ENCODE peak calls at places on chromosomes 6 and 20, in five cellular contexts. A, H, G, P and W are unnamed samples.

GRCh38 chr6:45476341-45476740 is 98.6 kb upstream of the SUPT3H start:
- DNase-seq in H (no peak), P (no peak), A (no peak), G (no peak), W (no peak)

GRCh38 chr6:147161974-147162495 is 42.2 kb upstream of the STXBP5 start:
- DNase-seq in A (peak), H (peak), P (peak), G (no peak), W (no peak)

GRCh38 chr6:170443151-170443662 is 109.9 kb downstream of the PSMB1 start:
- DNase-seq in P (no peak), G (peak), H (no peak), A (no peak), W (no peak)

GRCh38 chr20:13492001-13492480 is 146.7 kb downstream of the TASP1 start:
- DNase-seq in G (peak), P (peak), H (peak), A (no peak), W (no peak)

GRCh38 chr6:53544050-53544499 is 826 bp downstream of the GCLC start:
- DNase-seq in G (no peak), H (no peak), P (peak), A (peak), W (peak)

GRCh38 chr20:57266251-57267157 is at the start of gene BMP7:
- DNase-seq in H (no peak), G (peak), P (peak), A (peak), W (no peak)

GRCh38 chr6:47195251-47195650 is 114.5 kb downstream of the TNFRSF21 start:
- DNase-seq in P (peak), G (no peak), A (no peak), H (peak), W (no peak)

GRCh38 chr20:3203315-3204123 is 963 bp downstream of the DDRGK1 start:
- DNase-seq in H (no peak), G (peak), P (peak), A (peak), W (peak)

GRCh38 chr6:139742671-139743070 is 368.2 kb upstream of the CITED2 start:
- DNase-seq in A (no peak), P (peak), G (no peak), H (no peak), W (no peak)

GRCh38 chr20:5181955-5182354 is 55.1 kb downstream of the CDS2 start:
- DNase-seq in A (no peak), P (no peak), G (no peak), H (peak), W (no peak)

GRCh38 chr6:3456794-3457709 is at the start of gene SLC22A23:
- DNase-seq in P (peak), A (peak), G (peak), H (no peak), W (peak)

GRCh38 chr20:11302436-11302835 is 615.3 kb upstream of the BTBD3 start:
- DNase-seq in P (no peak), G (no peak), A (no peak), H (peak), W (no peak)

GRCh38 chr6:41170547-41171160 is 7.7 kb upstream of the TREM2 start:
- DNase-seq in H (no peak), A (no peak), P (no peak), G (no peak), W (no peak)

GRCh38 chr20:63457737-63458136 is 14.7 kb downstream of the KCNQ2 start:
- DNase-seq in P (peak), G (no peak), A (no peak), H (no peak), W (no peak)

GRCh38 chr6:133548409-133548808 is 307.3 kb downstream of the EYA4 start:
- DNase-seq in A (no peak), P (no peak), H (peak), G (peak), W (no peak)

GRCh38 chr6:157760589-157761330 is 62.3 kb upstream of the SNX9 start:
- DNase-seq in A (no peak), P (no peak), H (peak), G (no peak), W (no peak)

GRCh38 chr20:43448748-43449535 is 8.8 kb upstream of the SRSF6 start:
- DNase-seq in H (peak), A (peak), G (peak), P (peak), W (peak)

GRCh38 chr6:24313477-24314141 is 44.2 kb downstream of the DCDC2 start:
- DNase-seq in P (peak), G (peak), A (no peak), H (peak), W (no peak)

GRCh38 chr6:38272222-38272621 is 367.5 kb downstream of the BTBD9 start:
- DNase-seq in A (no peak), H (no peak), G (no peak), P (no peak), W (no peak)

GRCh38 chr6:12892201-12892600 is 175.6 kb downstream of the PHACTR1 start:
- DNase-seq in H (no peak), G (no peak), P (no peak), A (no peak), W (no peak)

GRCh38 chr20:39676857-39677351 is 714.8 kb downstream of the DHX35 start:
- DNase-seq in P (peak), A (peak), G (peak), H (no peak), W (no peak)

GRCh38 chr6:41652876-41653641 is 14.8 kb downstream of the MDFI start:
- DNase-seq in P (no peak), A (no peak), H (no peak), G (no peak), W (no peak)

GRCh38 chr6:24274441-24275083 is 83.3 kb downstream of the DCDC2 start:
- DNase-seq in H (peak), G (peak), A (no peak), P (peak), W (no peak)

GRCh38 chr6:166308769-166309589 is 787 bp upstream of the PRR18 start:
- DNase-seq in G (peak), A (no peak), P (no peak), H (no peak), W (no peak)

GRCh38 chr20:19073584-19074198 is 138.8 kb upstream of the SLC24A3 start:
- DNase-seq in P (peak), A (no peak), H (no peak), G (peak), W (no peak)

GRCh38 chr6:137680678-137681346 is 186.2 kb upstream of the TNFAIP3 start:
- DNase-seq in G (no peak), P (no peak), H (peak), A (no peak), W (no peak)

GRCh38 chr6:167791036-167791779 is 35.5 kb upstream of the AFDN start:
- DNase-seq in H (no peak), P (no peak), A (peak), G (no peak), W (no peak)

GRCh38 chr20:2140561-2140960 is 38.9 kb downstream of the STK35 start:
- DNase-seq in H (no peak), A (peak), G (no peak), P (no peak), W (no peak)

GRCh38 chr6:39335780-39336541 is 13.5 kb upstream of the KCNK16 start:
- DNase-seq in G (no peak), H (no peak), A (peak), P (no peak), W (no peak)

GRCh38 chr20:34473262-34473883 is 42.8 kb upstream of the DYNLRB1 start:
- DNase-seq in A (peak), G (peak), P (peak), H (peak), W (no peak)

GRCh38 chr20:41168281-41169183 is 31.2 kb downstream of the PLCG1 start:
- DNase-seq in G (no peak), P (no peak), A (no peak), H (no peak), W (no peak)

GRCh38 chr6:1916334-1916985 is 306.7 kb downstream of the FOXC1 start:
- DNase-seq in A (no peak), P (no peak), G (no peak), H (peak), W (no peak)

GRCh38 chr6:53066059-53066406 is 829 bp downstream of the FBXO9 start:
- DNase-seq in A (peak), G (no peak), P (peak), H (peak), W (peak)

GRCh38 chr6:114449659-114450058 is 106.8 kb upstream of the HS3ST5 start:
- DNase-seq in H (no peak), P (no peak), A (no peak), G (no peak), W (no peak)